ENCODE peak calls at places on chromosomes 5 and 9, in seven cellular contexts. One of them, this sample, is unnamed.

GRCh38 chr9:120925535-120926396 is 830 bp downstream of the TRAF1 start:
- DNase-seq in lower lobe of right lung: no peak
- DNase-seq in mucosa of descending colon: peak
- DNase-seq in coronary artery: peak
- DNase-seq in astrocyte: peak
- DNase-seq in GM23338: no peak
- DNase-seq in uterus: no peak
- DNase-seq in this sample: peak

GRCh38 chr5:108531367-108532211 is 149.7 kb upstream of the FBXL17 start:
- DNase-seq in uterus: no peak
- DNase-seq in coronary artery: no peak
- DNase-seq in mucosa of descending colon: no peak
- DNase-seq in astrocyte: peak
- DNase-seq in lower lobe of right lung: no peak
- DNase-seq in GM23338: no peak
- DNase-seq in this sample: no peak

GRCh38 chr9:93127395-93127911 is 6.6 kb downstream of the NINJ1 start:
- DNase-seq in astrocyte: no peak
- DNase-seq in lower lobe of right lung: peak
- DNase-seq in GM23338: no peak
- DNase-seq in uterus: peak
- DNase-seq in coronary artery: no peak
- DNase-seq in mucosa of descending colon: no peak
- DNase-seq in this sample: no peak

GRCh38 chr9:105054488-105054887 is 126.5 kb upstream of the ABCA1 start:
- DNase-seq in uterus: no peak
- DNase-seq in coronary artery: no peak
- DNase-seq in lower lobe of right lung: no peak
- DNase-seq in mucosa of descending colon: peak
- DNase-seq in astrocyte: peak
- DNase-seq in GM23338: no peak
- DNase-seq in this sample: peak

GRCh38 chr9:1071730-1072129 is 21.6 kb downstream of the DMRT2 start:
- DNase-seq in mucosa of descending colon: peak
- DNase-seq in lower lobe of right lung: peak
- DNase-seq in coronary artery: no peak
- DNase-seq in GM23338: no peak
- DNase-seq in astrocyte: no peak
- DNase-seq in uterus: no peak
- DNase-seq in this sample: peak

GRCh38 chr5:65395526-65396155 is 86.1 kb downstream of the ADAMTS6 start:
- DNase-seq in GM23338: no peak
- DNase-seq in uterus: no peak
- DNase-seq in coronary artery: no peak
- DNase-seq in astrocyte: peak
- DNase-seq in mucosa of descending colon: no peak
- DNase-seq in lower lobe of right lung: no peak
- DNase-seq in this sample: peak

GRCh38 chr9:89039092-89039465 is 47.8 kb downstream of the S1PR3 start:
- DNase-seq in lower lobe of right lung: no peak
- DNase-seq in coronary artery: no peak
- DNase-seq in astrocyte: no peak
- DNase-seq in GM23338: no peak
- DNase-seq in mucosa of descending colon: no peak
- DNase-seq in uterus: no peak
- DNase-seq in this sample: no peak

GRCh38 chr5:135236951-135237791 is 161.9 kb downstream of the MACROH2A1 start:
- DNase-seq in mucosa of descending colon: no peak
- DNase-seq in uterus: peak
- DNase-seq in astrocyte: no peak
- DNase-seq in GM23338: no peak
- DNase-seq in coronary artery: peak
- DNase-seq in lower lobe of right lung: no peak
- DNase-seq in this sample: peak

GRCh38 chr9:92035146-92035545 is 80.1 kb downstream of the SPTLC1 start:
- DNase-seq in lower lobe of right lung: no peak
- DNase-seq in GM23338: no peak
- DNase-seq in coronary artery: no peak
- DNase-seq in mucosa of descending colon: no peak
- DNase-seq in uterus: no peak
- DNase-seq in astrocyte: no peak
- DNase-seq in this sample: no peak

GRCh38 chr9:136782452-136782851 is 8.7 kb upstream of the TMEM141 start:
- DNase-seq in mucosa of descending colon: no peak
- DNase-seq in coronary artery: no peak
- DNase-seq in astrocyte: no peak
- DNase-seq in GM23338: no peak
- DNase-seq in uterus: no peak
- DNase-seq in lower lobe of right lung: no peak
- DNase-seq in this sample: no peak

GRCh38 chr5:174306345-174307030 is 261.0 kb downstream of the NSG2 start:
- DNase-seq in astrocyte: peak
- DNase-seq in coronary artery: peak
- DNase-seq in lower lobe of right lung: no peak
- DNase-seq in mucosa of descending colon: no peak
- DNase-seq in GM23338: no peak
- DNase-seq in uterus: no peak
- DNase-seq in this sample: no peak

GRCh38 chr5:114152656-114153360 is 209.1 kb upstream of the KCNN2 start:
- DNase-seq in GM23338: no peak
- DNase-seq in uterus: no peak
- DNase-seq in lower lobe of right lung: no peak
- DNase-seq in coronary artery: no peak
- DNase-seq in mucosa of descending colon: no peak
- DNase-seq in astrocyte: no peak
- DNase-seq in this sample: no peak

GRCh38 chr5:11595045-11595444 is 309.2 kb downstream of the CTNND2 start:
- DNase-seq in uterus: no peak
- DNase-seq in lower lobe of right lung: no peak
- DNase-seq in astrocyte: no peak
- DNase-seq in mucosa of descending colon: no peak
- DNase-seq in coronary artery: no peak
- DNase-seq in GM23338: peak
- DNase-seq in this sample: no peak

DNA sequence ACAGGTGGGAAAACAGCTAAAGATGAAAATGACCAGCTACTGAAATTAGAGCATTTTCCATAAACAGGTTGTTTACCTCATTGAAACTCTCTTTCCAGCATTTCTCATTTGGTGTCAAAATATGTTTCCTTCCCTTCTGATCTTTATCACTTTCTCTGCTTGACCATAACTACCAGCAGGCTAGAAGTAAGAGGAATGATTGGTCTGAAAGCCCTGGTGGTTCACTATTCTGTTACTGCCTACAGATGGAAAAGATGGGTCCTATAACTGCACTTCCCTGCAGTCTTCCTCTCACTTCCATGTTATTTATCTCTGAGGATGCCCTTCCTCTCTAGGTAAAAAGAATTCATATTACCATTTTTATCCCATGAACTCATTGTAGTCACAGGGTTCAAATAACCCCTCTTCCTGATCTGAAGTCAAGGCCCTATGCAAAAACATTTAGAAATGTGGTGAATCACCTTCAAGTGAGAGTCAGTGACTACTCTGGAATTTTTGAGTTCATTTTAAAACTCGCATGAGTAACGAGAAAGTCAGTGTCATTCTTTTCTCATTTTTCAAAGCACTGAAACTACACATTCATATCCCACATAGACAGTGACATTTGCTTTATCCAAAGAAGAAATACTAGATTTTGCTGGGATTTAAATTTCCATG is 51.6 kb downstream of the ZNF474 start:
- DNase-seq in mucosa of descending colon: no peak
- DNase-seq in coronary artery: no peak
- DNase-seq in lower lobe of right lung: no peak
- DNase-seq in astrocyte: peak
- DNase-seq in uterus: no peak
- DNase-seq in GM23338: no peak
- DNase-seq in this sample: peak
- TF ChIP-seq CTCF in mucosa of descending colon: no peak
- TF ChIP-seq CTCF in coronary artery: no peak
- TF ChIP-seq CTCF in lower lobe of right lung: no peak
- TF ChIP-seq CTCF in astrocyte: no peak
- TF ChIP-seq CTCF in uterus: no peak
- TF ChIP-seq CTCF in GM23338: no peak
- TF ChIP-seq CTCF in this sample: no peak

GRCh38 chr5:148005788-148006520 is 57.8 kb upstream of the SPINK5 start:
- DNase-seq in GM23338: peak
- DNase-seq in coronary artery: no peak
- DNase-seq in mucosa of descending colon: no peak
- DNase-seq in uterus: no peak
- DNase-seq in lower lobe of right lung: no peak
- DNase-seq in astrocyte: no peak
- DNase-seq in this sample: no peak
- TF ChIP-seq CTCF in GM23338: peak
- TF ChIP-seq CTCF in coronary artery: no peak
- TF ChIP-seq CTCF in mucosa of descending colon: no peak
- TF ChIP-seq CTCF in uterus: no peak
- TF ChIP-seq CTCF in lower lobe of right lung: no peak
- TF ChIP-seq CTCF in astrocyte: no peak
- TF ChIP-seq CTCF in this sample: peak

GRCh38 chr5:141155540-141156374 is 5.9 kb downstream of the PCDHB6 start:
- DNase-seq in uterus: no peak
- DNase-seq in coronary artery: no peak
- DNase-seq in GM23338: peak
- DNase-seq in astrocyte: no peak
- DNase-seq in mucosa of descending colon: no peak
- DNase-seq in lower lobe of right lung: no peak
- DNase-seq in this sample: no peak

GRCh38 chr5:141150215-141150992 is 547 bp downstream of the PCDHB6 start:
- DNase-seq in astrocyte: no peak
- DNase-seq in lower lobe of right lung: no peak
- DNase-seq in mucosa of descending colon: no peak
- DNase-seq in uterus: no peak
- DNase-seq in coronary artery: no peak
- DNase-seq in GM23338: no peak
- DNase-seq in this sample: no peak

GRCh38 chr5:141150993-141151325 is 1.1 kb downstream of the PCDHB6 start:
- DNase-seq in coronary artery: no peak
- DNase-seq in astrocyte: no peak
- DNase-seq in GM23338: no peak
- DNase-seq in mucosa of descending colon: no peak
- DNase-seq in uterus: no peak
- DNase-seq in lower lobe of right lung: no peak
- DNase-seq in this sample: no peak

DNA sequence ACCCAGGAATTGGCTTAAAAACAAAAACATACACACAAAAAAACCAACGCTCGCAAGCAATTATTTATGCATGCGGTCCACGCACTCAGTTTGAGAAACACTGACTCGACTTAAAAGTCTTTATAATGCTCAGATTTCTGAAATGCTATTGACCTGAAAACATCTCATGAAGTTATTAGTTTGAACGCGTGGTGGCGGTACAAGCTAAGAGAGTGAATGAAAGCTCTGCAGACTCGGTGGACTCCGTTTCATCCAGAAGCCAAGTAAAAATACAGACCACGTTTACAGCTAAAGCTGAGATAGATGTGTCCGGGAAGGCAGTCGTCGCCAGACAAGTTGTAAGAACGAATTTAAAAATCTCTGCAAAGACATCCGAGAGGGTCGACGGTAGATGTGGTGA is at the start of gene PCDHB6:
- DNase-seq in mucosa of descending colon: no peak
- DNase-seq in uterus: no peak
- DNase-seq in astrocyte: no peak
- DNase-seq in GM23338: peak
- DNase-seq in lower lobe of right lung: no peak
- DNase-seq in coronary artery: no peak
- DNase-seq in this sample: peak
- TF ChIP-seq CTCF in mucosa of descending colon: no peak
- TF ChIP-seq CTCF in uterus: no peak
- TF ChIP-seq CTCF in astrocyte: no peak
- TF ChIP-seq CTCF in GM23338: peak
- TF ChIP-seq CTCF in lower lobe of right lung: peak
- TF ChIP-seq CTCF in coronary artery: no peak
- TF ChIP-seq CTCF in this sample: no peak

DNA sequence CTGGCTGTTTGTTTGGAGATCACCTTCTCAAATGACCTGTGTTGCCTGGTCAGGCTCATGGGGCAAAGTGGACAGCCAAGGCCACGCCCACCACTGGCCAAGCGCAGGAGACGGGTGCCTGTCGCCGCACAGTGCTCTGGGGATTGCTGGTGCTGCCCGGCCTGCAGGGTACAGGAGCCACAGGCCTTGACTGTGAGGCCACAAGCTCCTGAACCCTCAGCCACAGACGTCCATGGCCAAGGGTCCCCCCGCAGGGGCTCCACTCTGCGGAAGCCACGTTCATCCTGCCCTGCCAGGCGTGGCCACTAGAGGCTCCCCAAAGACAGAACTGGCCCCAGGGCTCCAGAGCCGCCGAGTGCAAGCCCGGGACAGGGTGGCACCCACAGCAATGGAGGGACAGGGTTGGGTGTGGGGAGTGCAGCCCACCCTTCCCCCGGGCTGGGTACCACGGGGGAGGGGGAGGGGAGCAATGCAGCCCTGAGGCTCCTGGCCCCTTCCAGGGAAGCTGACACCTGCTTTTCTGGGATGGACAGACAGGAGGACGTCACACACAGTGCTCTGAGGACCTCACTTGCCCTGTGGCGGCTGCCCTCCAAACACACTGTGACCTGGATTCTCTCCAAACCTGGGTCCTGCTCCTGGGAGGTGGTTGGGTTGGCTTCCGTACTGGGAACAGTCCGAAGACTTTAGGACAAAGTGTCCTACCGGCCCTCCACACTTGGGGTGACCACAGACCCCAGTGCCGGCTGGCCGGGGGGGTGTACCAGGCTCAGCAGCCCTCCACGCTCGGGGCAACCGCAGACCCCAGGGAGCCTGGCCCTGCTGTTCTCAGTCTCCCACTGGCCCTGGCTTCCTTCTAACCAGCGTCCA is 21.5 kb downstream of the TPPP start:
- DNase-seq in astrocyte: no peak
- DNase-seq in GM23338: peak
- DNase-seq in mucosa of descending colon: peak
- DNase-seq in uterus: peak
- DNase-seq in coronary artery: no peak
- DNase-seq in lower lobe of right lung: peak
- DNase-seq in this sample: peak
- TF ChIP-seq CTCF in astrocyte: peak
- TF ChIP-seq CTCF in GM23338: peak
- TF ChIP-seq CTCF in mucosa of descending colon: peak
- TF ChIP-seq CTCF in uterus: peak
- TF ChIP-seq CTCF in coronary artery: peak
- TF ChIP-seq CTCF in lower lobe of right lung: peak
- TF ChIP-seq CTCF in this sample: peak

GRCh38 chr5:127298036-127298429 is 7.4 kb downstream of the MEGF10 start:
- DNase-seq in coronary artery: no peak
- DNase-seq in astrocyte: no peak
- DNase-seq in mucosa of descending colon: no peak
- DNase-seq in lower lobe of right lung: no peak
- DNase-seq in uterus: no peak
- DNase-seq in GM23338: peak
- DNase-seq in this sample: no peak
- TF ChIP-seq CTCF in coronary artery: no peak
- TF ChIP-seq CTCF in astrocyte: no peak
- TF ChIP-seq CTCF in mucosa of descending colon: no peak
- TF ChIP-seq CTCF in lower lobe of right lung: no peak
- TF ChIP-seq CTCF in uterus: no peak
- TF ChIP-seq CTCF in GM23338: no peak
- TF ChIP-seq CTCF in this sample: no peak

GRCh38 chr9:4221936-4222335 is 77.9 kb downstream of the GLIS3 start:
- DNase-seq in uterus: no peak
- DNase-seq in lower lobe of right lung: no peak
- DNase-seq in GM23338: no peak
- DNase-seq in astrocyte: no peak
- DNase-seq in coronary artery: no peak
- DNase-seq in mucosa of descending colon: no peak
- DNase-seq in this sample: no peak
- TF ChIP-seq CTCF in uterus: no peak
- TF ChIP-seq CTCF in lower lobe of right lung: no peak
- TF ChIP-seq CTCF in GM23338: no peak
- TF ChIP-seq CTCF in astrocyte: no peak
- TF ChIP-seq CTCF in coronary artery: no peak
- TF ChIP-seq CTCF in mucosa of descending colon: no peak
- TF ChIP-seq CTCF in this sample: no peak